ENCODE peak calls at places on chromosomes 11 and 22, in nine cellular contexts. One of them, this sample, is unnamed.

GRCh38 chr22:22109693-22110466 is 127.3 kb upstream of the TOP3B start:
- DNase-seq in tibial nerve: no peak
- DNase-seq in H1: no peak
- DNase-seq in A549: no peak
- DNase-seq in HepG2: no peak
- DNase-seq in suprapubic skin: no peak
- DNase-seq in sigmoid colon: no peak
- DNase-seq in GM12878: no peak
- DNase-seq in transverse colon: no peak
- DNase-seq in this sample: no peak

GRCh38 chr11:120120805-120121335 is 17.0 kb downstream of the TRIM29 start:
- DNase-seq in tibial nerve: no peak
- DNase-seq in H1: no peak
- DNase-seq in A549: no peak
- DNase-seq in HepG2: no peak
- DNase-seq in suprapubic skin: no peak
- DNase-seq in sigmoid colon: no peak
- DNase-seq in GM12878: no peak
- DNase-seq in transverse colon: no peak
- DNase-seq in this sample: no peak

GRCh38 chr11:95143106-95143681 is 53.5 kb downstream of the ENDOD1 start:
- DNase-seq in tibial nerve: no peak
- DNase-seq in H1: no peak
- DNase-seq in A549: no peak
- DNase-seq in HepG2: no peak
- DNase-seq in suprapubic skin: no peak
- DNase-seq in sigmoid colon: no peak
- DNase-seq in GM12878: no peak
- DNase-seq in transverse colon: no peak
- DNase-seq in this sample: no peak

GRCh38 chr11:123173040-123173855 is 21.8 kb downstream of the CLMP start:
- DNase-seq in tibial nerve: no peak
- DNase-seq in H1: no peak
- DNase-seq in A549: no peak
- DNase-seq in HepG2: no peak
- DNase-seq in suprapubic skin: no peak
- DNase-seq in sigmoid colon: no peak
- DNase-seq in GM12878: no peak
- DNase-seq in transverse colon: no peak
- DNase-seq in this sample: no peak

GRCh38 chr11:46181843-46182424 is 60.7 kb upstream of the PHF21A start:
- DNase-seq in tibial nerve: no peak
- DNase-seq in H1: no peak
- DNase-seq in A549: no peak
- DNase-seq in HepG2: no peak
- DNase-seq in suprapubic skin: no peak
- DNase-seq in sigmoid colon: no peak
- DNase-seq in GM12878: no peak
- DNase-seq in transverse colon: no peak
- DNase-seq in this sample: no peak

GRCh38 chr22:39457546-39458442 is 982 bp downstream of the MGAT3 start:
- DNase-seq in tibial nerve: no peak
- DNase-seq in H1: no peak
- DNase-seq in A549: no peak
- DNase-seq in HepG2: no peak
- DNase-seq in suprapubic skin: no peak
- DNase-seq in sigmoid colon: no peak
- DNase-seq in GM12878: no peak
- DNase-seq in transverse colon: no peak
- DNase-seq in this sample: peak; percentile 83

GRCh38 chr11:23797624-23798419 is 699.0 kb upstream of the LUZP2 start:
- DNase-seq in tibial nerve: no peak
- DNase-seq in H1: no peak
- DNase-seq in A549: no peak
- DNase-seq in HepG2: no peak
- DNase-seq in suprapubic skin: no peak
- DNase-seq in sigmoid colon: no peak
- DNase-seq in GM12878: no peak
- DNase-seq in transverse colon: peak; percentile 23
- DNase-seq in this sample: no peak

GRCh38 chr11:47413908-47414684 is 5.7 kb downstream of the SLC39A13 start:
- DNase-seq in tibial nerve: no peak
- DNase-seq in H1: no peak
- DNase-seq in A549: no peak
- DNase-seq in HepG2: no peak
- DNase-seq in suprapubic skin: no peak
- DNase-seq in sigmoid colon: peak; percentile 81
- DNase-seq in GM12878: no peak
- DNase-seq in transverse colon: no peak
- DNase-seq in this sample: no peak

GRCh38 chr22:40176921-40177737 is 596 bp upstream of the TNRC6B start:
- DNase-seq in tibial nerve: no peak
- DNase-seq in H1: peak; percentile 46
- DNase-seq in A549: no peak
- DNase-seq in HepG2: peak; percentile 87
- DNase-seq in suprapubic skin: no peak
- DNase-seq in sigmoid colon: no peak
- DNase-seq in GM12878: peak; percentile 41
- DNase-seq in transverse colon: peak; percentile 55
- DNase-seq in this sample: no peak

GRCh38 chr11:111361874-111362273 is 17.2 kb downstream of the POU2AF1 start:
- DNase-seq in tibial nerve: no peak
- DNase-seq in H1: no peak
- DNase-seq in A549: no peak
- DNase-seq in HepG2: no peak
- DNase-seq in suprapubic skin: no peak
- DNase-seq in sigmoid colon: no peak
- DNase-seq in GM12878: no peak
- DNase-seq in transverse colon: peak; percentile 49
- DNase-seq in this sample: no peak
- H3K4me3 ChIP-seq in tibial nerve: no peak overlapping the region
- H3K4me3 ChIP-seq in H1: no peak overlapping the region
- H3K4me3 ChIP-seq in A549: no peak overlapping the region
- H3K4me3 ChIP-seq in HepG2: no peak overlapping the region
- H3K4me3 ChIP-seq in suprapubic skin: no peak overlapping the region
- H3K4me3 ChIP-seq in sigmoid colon: no peak overlapping the region
- H3K4me3 ChIP-seq in GM12878: no peak overlapping the region
- H3K4me3 ChIP-seq in transverse colon: no peak overlapping the region
- H3K4me3 ChIP-seq in this sample: no peak overlapping the region

GRCh38 chr11:65419773-65420481 is 2.7 kb upstream of the NEAT1 start:
- DNase-seq in tibial nerve: peak; percentile 91
- DNase-seq in H1: no peak
- DNase-seq in A549: no peak
- DNase-seq in HepG2: peak; percentile 92
- DNase-seq in suprapubic skin: peak; percentile 97
- DNase-seq in sigmoid colon: peak; percentile 98
- DNase-seq in GM12878: no peak
- DNase-seq in transverse colon: peak; percentile 94
- DNase-seq in this sample: peak; percentile 89

GRCh38 chr11:65420506-65421203 is 1.9 kb upstream of the NEAT1 start:
- DNase-seq in tibial nerve: no peak
- DNase-seq in H1: no peak
- DNase-seq in A549: no peak
- DNase-seq in HepG2: no peak
- DNase-seq in suprapubic skin: no peak
- DNase-seq in sigmoid colon: no peak
- DNase-seq in GM12878: no peak
- DNase-seq in transverse colon: peak; percentile 10
- DNase-seq in this sample: no peak

GRCh38 chr11:65422104-65422632 is 430 bp upstream of the NEAT1 start:
- DNase-seq in tibial nerve: peak; percentile 96
- DNase-seq in H1: peak; percentile 74
- DNase-seq in A549: no peak
- DNase-seq in HepG2: peak; percentile 93
- DNase-seq in suprapubic skin: peak; percentile 99
- DNase-seq in sigmoid colon: peak; percentile 99
- DNase-seq in GM12878: no peak
- DNase-seq in transverse colon: peak; percentile 99
- DNase-seq in this sample: peak; percentile 100

GRCh38 chr11:65422633-65423515 is at the start of gene NEAT1:
- DNase-seq in tibial nerve: peak; percentile 98
- DNase-seq in H1: peak; percentile 57
- DNase-seq in A549: no peak
- DNase-seq in HepG2: peak; percentile 87
- DNase-seq in suprapubic skin: peak; percentile 99
- DNase-seq in sigmoid colon: peak; percentile 99
- DNase-seq in GM12878: no peak
- DNase-seq in transverse colon: peak; percentile 99
- DNase-seq in this sample: peak; percentile 89

DNA sequence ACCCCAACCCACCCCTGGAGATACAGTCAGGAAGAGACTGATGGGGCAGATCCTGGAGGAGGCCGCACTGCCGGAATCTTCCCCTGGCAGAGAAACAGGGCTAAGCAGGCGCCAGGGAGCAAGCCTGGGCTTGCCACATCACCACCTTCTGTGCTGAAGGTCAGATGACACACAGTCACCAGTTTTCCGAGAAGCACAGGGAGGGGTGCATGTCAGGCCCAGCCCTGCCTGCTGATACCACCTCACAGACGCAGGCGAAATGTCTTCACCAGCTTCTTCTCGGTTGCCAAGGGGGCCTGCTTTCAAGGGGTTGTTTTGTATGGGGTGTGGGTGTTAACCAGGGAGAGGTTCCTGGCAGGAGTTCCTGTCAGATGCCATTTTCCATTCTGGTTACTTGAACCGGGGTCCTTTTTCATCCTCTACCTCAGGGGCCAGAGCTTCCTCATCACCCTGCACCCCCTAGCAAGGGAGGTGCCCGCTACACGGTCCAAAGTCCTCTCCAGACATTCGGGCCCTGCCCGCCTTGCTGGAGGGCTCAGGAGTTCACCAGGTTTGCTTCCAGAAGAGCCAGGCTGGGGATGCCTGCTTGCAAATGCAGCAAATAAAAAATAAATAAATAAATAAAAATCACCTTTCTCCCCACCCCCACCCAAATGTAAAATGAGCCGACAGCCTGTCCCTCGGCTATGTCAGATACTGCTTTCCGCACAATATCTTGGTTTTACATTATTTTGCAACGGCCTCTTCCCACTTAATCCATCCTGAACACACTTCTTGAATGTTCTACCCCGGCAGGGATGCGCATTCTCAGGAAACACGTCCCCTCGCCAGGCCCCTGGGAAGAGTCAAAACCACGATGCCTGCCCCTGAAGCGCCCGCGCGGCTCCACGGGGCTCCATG is 1.1 kb upstream of the NEAT1 start:
- DNase-seq in tibial nerve: peak; percentile 92
- DNase-seq in H1: no peak
- DNase-seq in A549: peak; percentile 79
- DNase-seq in HepG2: peak; percentile 93
- DNase-seq in suprapubic skin: peak; percentile 98
- DNase-seq in sigmoid colon: peak; percentile 98
- DNase-seq in GM12878: no peak
- DNase-seq in transverse colon: peak; percentile 94
- DNase-seq in this sample: peak; percentile 99
- TF ChIP-seq EP300 in tibial nerve: peak; percentile 100
- TF ChIP-seq EP300 in H1: no peak
- TF ChIP-seq EP300 in A549: peak; percentile 79
- TF ChIP-seq EP300 in HepG2: peak; percentile 79
- TF ChIP-seq EP300 in suprapubic skin: peak; percentile 97
- TF ChIP-seq EP300 in sigmoid colon: peak; percentile 98
- TF ChIP-seq EP300 in GM12878: peak; percentile 71
- TF ChIP-seq EP300 in transverse colon: peak; percentile 99
- TF ChIP-seq EP300 in this sample: peak; percentile 100

DNA sequence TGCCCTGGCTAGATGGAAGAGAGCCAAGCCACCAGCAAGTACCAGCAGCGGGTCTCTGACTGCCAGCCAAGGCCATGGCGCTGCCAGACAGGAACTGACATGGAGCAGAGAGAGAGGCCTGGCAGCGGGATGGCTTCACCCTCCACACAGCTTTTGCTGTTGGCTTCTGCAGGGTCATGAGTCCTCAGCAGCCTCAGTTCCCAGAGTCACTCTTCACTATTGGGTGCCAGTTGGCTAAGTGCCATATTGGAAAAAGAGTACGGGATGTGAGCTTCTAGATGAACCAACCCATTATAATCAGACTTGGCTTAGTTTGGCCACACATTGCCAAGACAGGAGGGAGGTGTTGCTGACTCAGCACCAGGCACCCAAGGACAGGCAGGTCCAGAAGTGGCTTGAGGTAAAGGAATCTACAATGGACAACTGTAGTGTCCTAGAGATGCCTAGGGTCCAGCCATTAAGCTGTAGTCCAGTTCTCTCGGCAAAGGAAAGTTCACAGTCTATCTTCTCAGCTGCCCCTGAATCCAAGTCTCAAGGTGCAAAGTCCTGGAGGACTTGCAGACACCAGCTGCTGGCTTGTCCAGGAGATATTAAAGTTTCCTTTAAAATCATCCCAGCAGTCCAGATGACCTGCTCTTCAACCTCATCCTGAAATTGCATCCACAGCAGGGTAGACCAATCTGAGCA is 40.7 kb upstream of the POU2AF1 start:
- DNase-seq in tibial nerve: no peak
- DNase-seq in H1: no peak
- DNase-seq in A549: no peak
- DNase-seq in HepG2: no peak
- DNase-seq in suprapubic skin: no peak
- DNase-seq in sigmoid colon: peak; percentile 79
- DNase-seq in GM12878: no peak
- DNase-seq in transverse colon: no peak
- DNase-seq in this sample: no peak
- H3K4me3 ChIP-seq in tibial nerve: no peak overlapping the region
- H3K4me3 ChIP-seq in H1: no peak overlapping the region
- H3K4me3 ChIP-seq in A549: no peak overlapping the region
- H3K4me3 ChIP-seq in HepG2: no peak overlapping the region
- H3K4me3 ChIP-seq in suprapubic skin: no peak overlapping the region
- H3K4me3 ChIP-seq in sigmoid colon: no peak overlapping the region
- H3K4me3 ChIP-seq in GM12878: no peak overlapping the region
- H3K4me3 ChIP-seq in transverse colon: no peak overlapping the region
- H3K4me3 ChIP-seq in this sample: no peak overlapping the region

DNA sequence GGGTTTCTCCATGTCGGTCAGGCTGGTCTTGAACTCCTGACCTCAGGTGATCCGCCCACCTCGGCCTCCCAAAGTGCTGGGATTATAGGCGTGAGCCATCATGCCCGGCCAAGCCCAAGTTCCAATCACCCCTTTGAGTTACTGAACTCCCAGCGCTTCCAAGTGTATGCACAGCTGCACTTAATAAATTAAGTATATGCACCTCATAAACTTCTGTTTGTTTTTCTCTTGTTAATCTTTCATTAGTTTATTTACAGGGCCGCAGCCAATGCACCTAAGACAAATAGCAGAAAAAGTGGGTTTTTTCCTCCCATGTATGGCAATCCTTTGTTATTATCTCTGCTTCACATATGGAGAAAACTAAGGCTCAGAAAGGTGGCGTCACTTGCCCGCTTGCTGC is 21.3 kb downstream of the SYN3 start:
- DNase-seq in tibial nerve: no peak
- DNase-seq in H1: no peak
- DNase-seq in A549: no peak
- DNase-seq in HepG2: no peak
- DNase-seq in suprapubic skin: no peak
- DNase-seq in sigmoid colon: no peak
- DNase-seq in GM12878: no peak
- DNase-seq in transverse colon: no peak
- DNase-seq in this sample: no peak
- TF ChIP-seq EP300 in tibial nerve: no peak
- TF ChIP-seq EP300 in H1: no peak
- TF ChIP-seq EP300 in A549: no peak
- TF ChIP-seq EP300 in HepG2: no peak
- TF ChIP-seq EP300 in suprapubic skin: no peak
- TF ChIP-seq EP300 in sigmoid colon: no peak
- TF ChIP-seq EP300 in GM12878: no peak
- TF ChIP-seq EP300 in transverse colon: no peak
- TF ChIP-seq EP300 in this sample: no peak

GRCh38 chr11:114297806-114298700 is 1.9 kb downstream of the NNMT start:
- DNase-seq in tibial nerve: no peak
- DNase-seq in H1: no peak
- DNase-seq in A549: no peak
- DNase-seq in HepG2: no peak
- DNase-seq in suprapubic skin: no peak
- DNase-seq in sigmoid colon: no peak
- DNase-seq in GM12878: no peak
- DNase-seq in transverse colon: no peak
- DNase-seq in this sample: no peak
- H3K4me3 ChIP-seq in tibial nerve: peak overlapping the region; percentile 43
- H3K4me3 ChIP-seq in H1: no peak overlapping the region
- H3K4me3 ChIP-seq in A549: peak overlapping the region; percentile 75
- H3K4me3 ChIP-seq in HepG2: no peak overlapping the region
- H3K4me3 ChIP-seq in suprapubic skin: peak overlapping the region; percentile 51
- H3K4me3 ChIP-seq in sigmoid colon: peak overlapping the region; percentile 36
- H3K4me3 ChIP-seq in GM12878: no peak overlapping the region
- H3K4me3 ChIP-seq in transverse colon: peak overlapping the region; percentile 21
- H3K4me3 ChIP-seq in this sample: peak overlapping the region; percentile 32

This sample was measured in upper lobe of left lung.